ENCODE peak calls at places on chromosomes 13 and 19, in eight cellular contexts. W is EH, S is endothelial cell, Z is NCI-H1930, A is WTC11, R is NCI-H1436 treated with DMSO at 0.1 percent for 48 hours, J is astrocyte of the cerebellum, P is aorta. V is an unnamed sample.

GRCh38 chr13:33213024-33213795 is 72.3 kb downstream of the STARD13 start:
- DNase-seq in W (no peak), S (no peak), Z (no peak), A (no peak), R (no peak), J (peak; percentile 86), P (no peak), V (no peak)

GRCh38 chr19:355134-355533 is 10.5 kb upstream of the MIER2 start:
- DNase-seq in W (no peak), S (no peak), Z (no peak), A (no peak), R (no peak), J (no peak), P (peak; percentile 17), V (no peak)

GRCh38 chr19:3210347-3211017 is 14.0 kb upstream of the CELF5 start:
- DNase-seq in W (peak; percentile 43), S (peak; percentile 72), Z (no peak), A (peak; percentile 81), R (no peak), J (no peak), P (peak; percentile 85), V (no peak)

GRCh38 chr13:68099616-68100015 is 869.5 kb upstream of the PCDH9 start:
- DNase-seq in W (no peak), S (no peak), Z (no peak), A (no peak), R (no peak), J (peak; percentile 59), P (no peak), V (no peak)

GRCh38 chr19:7500811-7501450 is 12.1 kb upstream of the PEX11G start:
- DNase-seq in W (peak; percentile 46), S (peak; percentile 72), Z (peak; percentile 74), A (peak; percentile 91), R (peak; percentile 50), J (no peak), P (no peak), V (no peak)

GRCh38 chr19:38717051-38717450 is 27.2 kb downstream of the CAPN12 start:
- DNase-seq in W (no peak), S (no peak), Z (no peak), A (no peak), R (no peak), J (no peak), P (no peak), V (no peak)

GRCh38 chr19:48338802-48339660 is 13.7 kb downstream of the EMP3 start:
- DNase-seq in W (no peak), S (no peak), Z (no peak), A (no peak), R (no peak), J (no peak), P (no peak), V (no peak)

GRCh38 chr19:56099638-56100539 is 21.2 kb downstream of the ZNF787 start:
- DNase-seq in W (no peak), S (no peak), Z (no peak), A (no peak), R (no peak), J (no peak), P (no peak), V (peak; percentile 87)

GRCh38 chr13:32278456-32278855 is 36.7 kb downstream of the ZAR1L start:
- DNase-seq in W (peak; percentile 53), S (no peak), Z (no peak), A (no peak), R (no peak), J (peak; percentile 20), P (no peak), V (no peak)

GRCh38 chr19:15437355-15438123 is 12.2 kb downstream of the WIZ start:
- DNase-seq in W (peak; percentile 30), S (no peak), Z (no peak), A (no peak), R (no peak), J (no peak), P (no peak), V (no peak)

GRCh38 chr19:3065675-3066357 is 3.5 kb upstream of the TLE5 start:
- DNase-seq in W (no peak), S (no peak), Z (no peak), A (no peak), R (no peak), J (no peak), P (no peak), V (no peak)

GRCh38 chr13:113852536-113853517 is 11.0 kb downstream of the GAS6 start:
- DNase-seq in W (no peak), S (no peak), Z (no peak), A (no peak), R (no peak), J (no peak), P (peak; percentile 67), V (peak; percentile 86)